ENCODE peak calls at places on chromosome 7, in six cellular contexts. R is nephron progenitor cell, V is lower lobe of right lung, T is HCT116, L is GM10248, S is body of pancreas. C is an unnamed sample.

GRCh38 chr7:1437155-1437880 is 22.0 kb downstream of the MICALL2 start:
- DNase-seq in R (no peak), V (no peak), T (no peak), L (no peak), S (no peak), C (no peak)

GRCh38 chr7:100582041-100582579 is 3.8 kb downstream of the LRCH4 start:
- DNase-seq in R (no peak), V (peak; percentile 87), T (no peak), L (no peak), S (peak; percentile 81), C (no peak)

GRCh38 chr7:24731313-24731712 is 26.0 kb downstream of the GSDME start:
- DNase-seq in R (no peak), V (no peak), T (no peak), L (no peak), S (no peak), C (peak; percentile 57)

GRCh38 chr7:35828817-35829216 is 28.0 kb downstream of the SEPTIN7 start:
- DNase-seq in R (no peak), V (no peak), T (no peak), L (no peak), S (no peak), C (no peak)

GRCh38 chr7:55477781-55478374 is 94.4 kb downstream of the VOPP1 start:
- DNase-seq in R (no peak), V (no peak), T (no peak), L (no peak), S (no peak), C (peak; percentile 21)

GRCh38 chr7:156816943-156817572 is 75.9 kb downstream of the LMBR1 start:
- DNase-seq in R (no peak), V (no peak), T (no peak), L (peak; percentile 22), S (no peak), C (no peak)

GRCh38 chr7:155533827-155534690 is 12.3 kb downstream of the CNPY1 start:
- DNase-seq in R (peak; percentile 75), V (no peak), T (no peak), L (peak; percentile 76), S (no peak), C (no peak)

GRCh38 chr7:8217200-8218068 is 44.5 kb downstream of the ICA1 start:
- DNase-seq in R (peak; percentile 36), V (no peak), T (peak; percentile 54), L (peak; percentile 52), S (no peak), C (no peak)

GRCh38 chr7:80410081-80410480 is 101.8 kb downstream of the GNAT3 start:
- DNase-seq in R (no peak), V (no peak), T (no peak), L (no peak), S (no peak), C (no peak)

GRCh38 chr7:44149571-44150465 is 8.7 kb upstream of the MYL7 start:
- DNase-seq in R (no peak), V (no peak), T (no peak), L (no peak), S (peak; percentile 7), C (no peak)

GRCh38 chr7:152905949-152906348 is 146.4 kb downstream of the ACTR3B start:
- DNase-seq in R (no peak), V (no peak), T (no peak), L (no peak), S (no peak), C (no peak)

GRCh38 chr7:44066494-44067063 is 1.2 kb upstream of the PGAM2 start:
- DNase-seq in R (no peak), V (peak; percentile 44), T (no peak), L (no peak), S (no peak), C (no peak)

GRCh38 chr7:92698237-92698841 is 108.1 kb upstream of the FAM133B start:
- DNase-seq in R (peak; percentile 6), V (no peak), T (peak; percentile 48), L (no peak), S (peak; percentile 54), C (no peak)

GRCh38 chr7:22631730-22632129 is 95.3 kb upstream of the IL6 start:
- DNase-seq in R (no peak), V (no peak), T (no peak), L (no peak), S (no peak), C (no peak)

GRCh38 chr7:116843373-116843772 is 19.0 kb upstream of the CAPZA2 start:
- DNase-seq in R (no peak), V (peak; percentile 44), T (no peak), L (no peak), S (no peak), C (no peak)

GRCh38 chr7:121442845-121443244 is 46.7 kb upstream of the FAM3C start:
- DNase-seq in R (no peak), V (no peak), T (peak; percentile 24), L (no peak), S (no peak), C (no peak)

GRCh38 chr7:28070311-28071055 is 110.1 kb downstream of the JAZF1 start:
- DNase-seq in R (no peak), V (no peak), T (no peak), L (no peak), S (no peak), C (no peak)

GRCh38 chr7:136336932-136337331 is 359.8 kb upstream of the MTPN start:
- DNase-seq in R (no peak), V (no peak), T (no peak), L (no peak), S (no peak), C (no peak)

GRCh38 chr7:155918720-155919399 is 106.6 kb upstream of the SHH start:
- DNase-seq in R (no peak), V (no peak), T (peak; percentile 60), L (no peak), S (peak; percentile 72), C (no peak)

GRCh38 chr7:28375729-28376128 is 36.6 kb upstream of the CREB5 start:
- DNase-seq in R (no peak), V (no peak), T (no peak), L (no peak), S (no peak), C (no peak)

DNA sequence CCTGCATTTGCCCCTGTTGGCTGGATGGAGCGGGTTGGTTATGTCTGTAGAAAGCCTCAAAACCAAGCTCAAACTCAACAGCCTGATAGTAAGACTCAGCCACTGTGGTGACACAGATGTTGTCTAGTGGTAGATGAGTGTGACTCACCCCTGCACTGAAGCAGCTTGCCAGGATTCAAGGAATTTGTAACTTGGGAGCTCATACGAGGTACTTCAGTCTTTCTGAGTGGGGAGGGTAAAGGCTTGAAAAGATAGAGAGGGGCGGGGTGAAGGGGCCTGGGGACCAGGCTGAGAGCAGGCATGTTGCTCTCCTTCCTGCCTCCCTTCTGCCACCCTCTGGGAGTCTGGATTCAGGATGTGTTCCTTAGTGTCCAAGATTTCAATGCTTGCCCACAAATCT is 22.9 kb upstream of the AQP1 start:
- DNase-seq in R (no peak), V (no peak), T (no peak), L (no peak), S (no peak), C (peak; percentile 79)
- TF ChIP-seq CTCF in R (no peak), V (no peak), T (no peak), L (no peak), S (no peak), C (no peak)

GRCh38 chr7:85828654-85829053 is 641.8 kb upstream of the SEMA3D start:
- DNase-seq in R (no peak), V (no peak), T (no peak), L (no peak), S (no peak), C (no peak)

GRCh38 chr7:85829176-85829575 is 642.3 kb upstream of the SEMA3D start:
- DNase-seq in R (no peak), V (no peak), T (no peak), L (no peak), S (no peak), C (no peak)

GRCh38 chr7:85833071-85833470 is 646.2 kb upstream of the SEMA3D start:
- DNase-seq in R (no peak), V (no peak), T (no peak), L (no peak), S (no peak), C (no peak)

GRCh38 chr7:85830982-85831381 is 644.1 kb upstream of the SEMA3D start:
- DNase-seq in R (no peak), V (no peak), T (no peak), L (no peak), S (no peak), C (no peak)

DNA sequence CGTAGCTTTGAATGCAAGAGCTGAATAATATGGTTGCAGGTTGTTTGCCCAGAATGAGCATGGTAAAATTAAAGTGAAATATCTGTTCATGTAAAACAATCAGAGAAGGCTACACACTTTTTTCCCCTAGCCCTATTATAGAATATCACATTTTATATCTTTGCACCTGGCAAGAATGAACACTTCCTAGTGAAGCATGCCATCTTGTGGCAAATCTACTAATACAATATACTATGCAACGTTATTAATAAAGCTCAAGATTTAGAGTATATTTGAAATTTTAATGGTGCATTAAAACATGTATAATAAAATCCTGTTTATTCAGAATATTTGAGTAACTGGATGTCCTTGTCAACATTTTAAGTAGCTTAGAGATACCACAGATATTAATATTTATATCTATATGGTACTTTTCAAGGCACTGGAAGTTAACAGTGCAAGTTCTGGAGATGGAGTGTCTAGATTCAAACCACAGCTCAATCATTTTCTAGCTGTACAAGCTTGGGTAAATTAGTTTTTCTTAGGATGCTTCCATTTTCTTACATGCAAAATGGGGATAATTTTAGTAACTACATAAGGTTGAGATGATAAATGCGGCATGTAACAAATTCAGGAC is 643.1 kb upstream of the SEMA3D start:
- DNase-seq in R (no peak), V (no peak), T (no peak), L (no peak), S (no peak), C (no peak)
- TF ChIP-seq CTCF in R (no peak), V (peak; percentile 21), T (peak; percentile 49), L (peak; percentile 3), S (peak; percentile 28), C (peak; percentile 28)

DNA sequence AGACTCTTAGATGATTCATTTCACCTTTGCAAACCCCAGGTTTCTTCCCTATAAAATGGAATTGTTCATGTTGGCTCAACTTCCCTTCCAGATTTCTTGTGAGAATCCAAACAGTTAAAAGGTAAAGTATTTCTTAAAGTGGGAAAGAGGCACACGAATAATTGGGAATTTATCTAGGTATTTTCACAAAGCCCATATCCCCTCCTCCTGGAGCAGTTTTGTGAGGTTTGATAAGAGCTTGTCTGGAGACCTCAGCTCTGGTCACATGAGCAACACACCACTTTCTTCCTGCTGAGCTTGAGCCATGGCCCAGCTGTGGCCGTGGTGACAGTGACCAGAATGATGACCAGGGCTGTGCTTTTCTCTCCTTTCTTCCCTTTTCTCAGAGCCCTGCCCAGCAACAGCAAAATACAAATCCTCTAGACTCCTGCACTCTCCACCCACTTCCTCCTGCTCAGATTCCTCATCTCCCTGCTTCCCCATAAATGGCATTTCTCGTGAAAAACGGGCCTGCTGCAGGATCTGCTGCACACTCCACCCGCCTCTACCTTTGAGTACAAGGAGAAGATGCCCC is 87.7 kb downstream of the PIK3CG start:
- DNase-seq in R (no peak), V (peak; percentile 60), T (no peak), L (no peak), S (no peak), C (no peak)
- TF ChIP-seq CTCF in R (no peak), V (no peak), T (no peak), L (no peak), S (no peak), C (no peak)

GRCh38 chr7:42883950-42884349 is 27.9 kb downstream of the C7orf25 start:
- DNase-seq in R (peak; percentile 51), V (peak; percentile 77), T (no peak), L (no peak), S (no peak), C (no peak)

GRCh38 chr7:42880392-42880791 is 31.5 kb downstream of the C7orf25 start:
- DNase-seq in R (no peak), V (no peak), T (no peak), L (no peak), S (no peak), C (no peak)

GRCh38 chr7:42886866-42887509 is 24.9 kb downstream of the C7orf25 start:
- DNase-seq in R (no peak), V (no peak), T (no peak), L (no peak), S (no peak), C (no peak)

GRCh38 chr7:42886129-42886528 is 25.7 kb downstream of the C7orf25 start:
- DNase-seq in R (no peak), V (no peak), T (no peak), L (no peak), S (no peak), C (no peak)
- TF ChIP-seq CTCF in R (peak; percentile 38), V (no peak), T (peak; percentile 32), L (peak; percentile 21), S (peak; percentile 21), C (no peak)

C was measured in right atrium auricular region.